ENCODE peak calls at places on chromosomes 3 and 15, in seven cellular contexts. One of them, this sample, is unnamed.

GRCh38 chr3:65627102-65627501 is 411.6 kb downstream of the MAGI1 start:
- DNase-seq in cardiac fibroblast: peak
- DNase-seq in CD4-positive, alpha-beta T cell: no peak
- DNase-seq in thoracic aorta: no peak
- DNase-seq in HFF-Myc: no peak
- DNase-seq in spleen: no peak
- DNase-seq in tibial nerve: no peak
- DNase-seq in this sample: no peak

GRCh38 chr3:87607234-87607633 is 330.9 kb upstream of the POU1F1 start:
- DNase-seq in CD4-positive, alpha-beta T cell: no peak
- DNase-seq in HFF-Myc: no peak
- DNase-seq in cardiac fibroblast: no peak
- DNase-seq in thoracic aorta: no peak
- DNase-seq in tibial nerve: no peak
- DNase-seq in spleen: no peak
- DNase-seq in this sample: no peak

GRCh38 chr3:50345586-50345985 is at the start of gene ZMYND10:
- DNase-seq in spleen: peak
- DNase-seq in tibial nerve: no peak
- DNase-seq in cardiac fibroblast: peak
- DNase-seq in CD4-positive, alpha-beta T cell: peak
- DNase-seq in thoracic aorta: no peak
- DNase-seq in HFF-Myc: no peak
- DNase-seq in this sample: peak

GRCh38 chr3:109257269-109257668 is 59.0 kb downstream of the DPPA2 start:
- DNase-seq in tibial nerve: no peak
- DNase-seq in cardiac fibroblast: peak
- DNase-seq in HFF-Myc: no peak
- DNase-seq in spleen: no peak
- DNase-seq in CD4-positive, alpha-beta T cell: no peak
- DNase-seq in thoracic aorta: no peak
- DNase-seq in this sample: no peak

GRCh38 chr3:120182613-120183524 is 88.6 kb upstream of the GSK3B start:
- DNase-seq in thoracic aorta: no peak
- DNase-seq in spleen: no peak
- DNase-seq in cardiac fibroblast: peak
- DNase-seq in CD4-positive, alpha-beta T cell: no peak
- DNase-seq in HFF-Myc: no peak
- DNase-seq in tibial nerve: no peak
- DNase-seq in this sample: no peak

GRCh38 chr15:36753173-36753572 is 173.7 kb downstream of the CDIN1 start:
- DNase-seq in HFF-Myc: no peak
- DNase-seq in CD4-positive, alpha-beta T cell: no peak
- DNase-seq in thoracic aorta: no peak
- DNase-seq in cardiac fibroblast: no peak
- DNase-seq in tibial nerve: no peak
- DNase-seq in spleen: no peak
- DNase-seq in this sample: no peak

GRCh38 chr3:81761904-81762565 is 590 bp upstream of the GBE1 start:
- DNase-seq in tibial nerve: no peak
- DNase-seq in HFF-Myc: no peak
- DNase-seq in thoracic aorta: no peak
- DNase-seq in CD4-positive, alpha-beta T cell: no peak
- DNase-seq in cardiac fibroblast: no peak
- DNase-seq in spleen: no peak
- DNase-seq in this sample: no peak

GRCh38 chr3:169990431-169990830 is 23.8 kb downstream of the SEC62 start:
- DNase-seq in thoracic aorta: no peak
- DNase-seq in tibial nerve: no peak
- DNase-seq in spleen: no peak
- DNase-seq in cardiac fibroblast: no peak
- DNase-seq in HFF-Myc: no peak
- DNase-seq in CD4-positive, alpha-beta T cell: no peak
- DNase-seq in this sample: no peak

GRCh38 chr3:161560006-161560637 is 63.5 kb downstream of the OTOL1 start:
- DNase-seq in CD4-positive, alpha-beta T cell: no peak
- DNase-seq in tibial nerve: no peak
- DNase-seq in spleen: no peak
- DNase-seq in cardiac fibroblast: peak
- DNase-seq in HFF-Myc: no peak
- DNase-seq in thoracic aorta: no peak
- DNase-seq in this sample: peak

GRCh38 chr15:42581272-42581730 is 5.9 kb downstream of the STARD9 start:
- DNase-seq in spleen: peak
- DNase-seq in HFF-Myc: no peak
- DNase-seq in CD4-positive, alpha-beta T cell: peak
- DNase-seq in thoracic aorta: peak
- DNase-seq in cardiac fibroblast: peak
- DNase-seq in tibial nerve: peak
- DNase-seq in this sample: peak
- TF ChIP-seq CTCF in spleen: no peak
- TF ChIP-seq CTCF in HFF-Myc: no peak
- TF ChIP-seq CTCF in CD4-positive, alpha-beta T cell: no peak
- TF ChIP-seq CTCF in thoracic aorta: no peak
- TF ChIP-seq CTCF in cardiac fibroblast: no peak
- TF ChIP-seq CTCF in tibial nerve: no peak
- TF ChIP-seq CTCF in this sample: no peak

DNA sequence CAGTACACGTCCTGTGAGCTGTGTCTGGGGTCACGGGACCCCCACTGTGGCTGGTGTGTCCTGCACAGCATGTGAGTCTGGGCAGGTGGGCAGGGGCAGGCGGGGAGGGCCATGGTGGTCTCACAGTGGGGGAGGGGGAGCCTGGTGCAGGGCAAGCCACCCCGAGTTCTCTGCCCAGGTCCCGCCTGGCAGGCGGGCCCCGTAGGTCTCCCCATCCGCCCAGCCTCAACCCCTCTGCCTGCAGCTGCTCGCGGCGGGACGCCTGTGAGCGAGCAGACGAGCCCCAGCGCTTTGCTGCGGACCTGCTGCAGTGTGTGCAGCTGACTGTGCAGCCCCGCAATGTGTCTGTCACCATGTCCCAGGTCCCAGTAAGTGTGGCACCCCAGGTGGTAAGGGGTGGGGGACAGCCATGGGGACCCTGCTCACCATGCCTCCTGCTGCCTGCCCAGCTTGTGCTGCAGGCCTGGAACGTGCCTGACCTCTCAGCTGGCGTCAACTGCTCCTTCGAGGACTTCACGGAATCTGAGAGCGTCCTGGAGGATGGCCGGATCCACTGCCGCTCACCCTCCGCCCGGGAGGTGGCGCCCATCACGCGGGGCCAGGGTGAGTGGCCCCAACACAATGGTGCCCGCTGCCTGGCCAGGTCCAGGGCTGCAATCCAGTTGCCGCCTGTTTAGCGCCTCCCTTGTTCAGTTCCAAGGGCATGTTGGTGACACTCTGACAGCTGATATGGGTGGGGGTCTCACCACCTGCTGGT is 21.9 kb downstream of the PLXNA1 start:
- DNase-seq in CD4-positive, alpha-beta T cell: no peak
- DNase-seq in tibial nerve: no peak
- DNase-seq in spleen: no peak
- DNase-seq in HFF-Myc: no peak
- DNase-seq in thoracic aorta: no peak
- DNase-seq in cardiac fibroblast: no peak
- DNase-seq in this sample: no peak
- TF ChIP-seq CTCF in CD4-positive, alpha-beta T cell: no peak
- TF ChIP-seq CTCF in tibial nerve: no peak
- TF ChIP-seq CTCF in spleen: no peak
- TF ChIP-seq CTCF in HFF-Myc: no peak
- TF ChIP-seq CTCF in thoracic aorta: no peak
- TF ChIP-seq CTCF in cardiac fibroblast: no peak
- TF ChIP-seq CTCF in this sample: no peak

DNA sequence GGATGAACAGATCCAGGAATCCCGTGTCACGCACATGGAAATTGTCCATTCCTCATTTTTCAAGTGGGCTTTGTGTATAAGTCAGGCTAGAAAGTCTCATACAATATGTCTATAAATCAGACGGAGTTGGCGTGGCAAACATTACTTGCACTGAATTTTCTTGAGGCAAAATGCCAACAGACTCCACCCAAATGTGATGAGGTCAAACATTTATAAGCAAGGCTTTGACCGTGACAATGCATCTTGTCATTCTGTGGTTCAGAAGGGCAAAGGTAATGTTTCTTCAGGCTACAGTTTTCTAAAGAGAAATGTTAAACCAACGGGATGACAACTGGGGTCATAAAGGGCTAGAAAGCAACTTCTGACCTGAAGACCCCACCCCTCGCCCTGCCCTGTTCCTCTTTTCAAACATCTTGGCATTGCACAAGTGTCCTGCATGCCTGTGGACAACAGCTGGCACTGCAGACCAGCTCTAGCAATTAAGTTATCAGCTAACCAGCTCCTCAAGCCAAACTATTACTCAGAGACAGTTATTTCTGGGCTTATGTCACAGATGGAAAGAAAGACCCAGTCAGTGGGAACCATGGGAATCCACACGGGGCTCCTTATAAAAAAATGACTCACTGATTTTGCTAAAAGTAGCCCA is 36.5 kb upstream of the SPTBN5 start:
- DNase-seq in tibial nerve: no peak
- DNase-seq in HFF-Myc: peak
- DNase-seq in cardiac fibroblast: peak
- DNase-seq in spleen: no peak
- DNase-seq in thoracic aorta: no peak
- DNase-seq in CD4-positive, alpha-beta T cell: no peak
- DNase-seq in this sample: no peak
- TF ChIP-seq CTCF in tibial nerve: no peak
- TF ChIP-seq CTCF in HFF-Myc: peak
- TF ChIP-seq CTCF in cardiac fibroblast: peak
- TF ChIP-seq CTCF in spleen: peak
- TF ChIP-seq CTCF in thoracic aorta: peak
- TF ChIP-seq CTCF in CD4-positive, alpha-beta T cell: no peak
- TF ChIP-seq CTCF in this sample: no peak

GRCh38 chr3:242986-243706 is 46.6 kb downstream of the CHL1 start:
- DNase-seq in cardiac fibroblast: peak
- DNase-seq in thoracic aorta: no peak
- DNase-seq in HFF-Myc: no peak
- DNase-seq in spleen: no peak
- DNase-seq in CD4-positive, alpha-beta T cell: no peak
- DNase-seq in tibial nerve: no peak
- DNase-seq in this sample: no peak
- TF ChIP-seq CTCF in cardiac fibroblast: no peak
- TF ChIP-seq CTCF in thoracic aorta: no peak
- TF ChIP-seq CTCF in HFF-Myc: no peak
- TF ChIP-seq CTCF in spleen: no peak
- TF ChIP-seq CTCF in CD4-positive, alpha-beta T cell: no peak
- TF ChIP-seq CTCF in tibial nerve: no peak
- TF ChIP-seq CTCF in this sample: no peak

GRCh38 chr15:42065008-42065407 is 29.4 kb downstream of the PLA2G4D start:
- DNase-seq in tibial nerve: no peak
- DNase-seq in HFF-Myc: no peak
- DNase-seq in cardiac fibroblast: no peak
- DNase-seq in spleen: no peak
- DNase-seq in thoracic aorta: no peak
- DNase-seq in CD4-positive, alpha-beta T cell: no peak
- DNase-seq in this sample: peak

GRCh38 chr15:42065478-42065877 is 28.9 kb downstream of the PLA2G4D start:
- DNase-seq in spleen: no peak
- DNase-seq in HFF-Myc: no peak
- DNase-seq in cardiac fibroblast: no peak
- DNase-seq in tibial nerve: no peak
- DNase-seq in CD4-positive, alpha-beta T cell: no peak
- DNase-seq in thoracic aorta: no peak
- DNase-seq in this sample: no peak

GRCh38 chr15:42068601-42069000 is 25.8 kb downstream of the PLA2G4D start:
- DNase-seq in spleen: no peak
- DNase-seq in CD4-positive, alpha-beta T cell: no peak
- DNase-seq in thoracic aorta: no peak
- DNase-seq in tibial nerve: no peak
- DNase-seq in HFF-Myc: no peak
- DNase-seq in cardiac fibroblast: no peak
- DNase-seq in this sample: no peak

GRCh38 chr15:42069025-42069424 is 25.3 kb downstream of the PLA2G4D start:
- DNase-seq in spleen: no peak
- DNase-seq in tibial nerve: no peak
- DNase-seq in cardiac fibroblast: no peak
- DNase-seq in HFF-Myc: no peak
- DNase-seq in thoracic aorta: no peak
- DNase-seq in CD4-positive, alpha-beta T cell: no peak
- DNase-seq in this sample: no peak

GRCh38 chr15:42066764-42067415 is 27.5 kb downstream of the PLA2G4D start:
- DNase-seq in cardiac fibroblast: no peak
- DNase-seq in HFF-Myc: no peak
- DNase-seq in tibial nerve: no peak
- DNase-seq in CD4-positive, alpha-beta T cell: no peak
- DNase-seq in thoracic aorta: no peak
- DNase-seq in spleen: no peak
- DNase-seq in this sample: no peak
- TF ChIP-seq CTCF in cardiac fibroblast: no peak
- TF ChIP-seq CTCF in HFF-Myc: no peak
- TF ChIP-seq CTCF in tibial nerve: no peak
- TF ChIP-seq CTCF in CD4-positive, alpha-beta T cell: no peak
- TF ChIP-seq CTCF in thoracic aorta: no peak
- TF ChIP-seq CTCF in spleen: no peak
- TF ChIP-seq CTCF in this sample: peak

GRCh38 chr3:69016102-69016501 is 2.6 kb upstream of the EOGT start:
- DNase-seq in spleen: no peak
- DNase-seq in cardiac fibroblast: no peak
- DNase-seq in HFF-Myc: no peak
- DNase-seq in CD4-positive, alpha-beta T cell: no peak
- DNase-seq in thoracic aorta: no peak
- DNase-seq in tibial nerve: no peak
- DNase-seq in this sample: no peak
- TF ChIP-seq CTCF in spleen: no peak
- TF ChIP-seq CTCF in cardiac fibroblast: no peak
- TF ChIP-seq CTCF in HFF-Myc: no peak
- TF ChIP-seq CTCF in CD4-positive, alpha-beta T cell: no peak
- TF ChIP-seq CTCF in thoracic aorta: no peak
- TF ChIP-seq CTCF in tibial nerve: no peak
- TF ChIP-seq CTCF in this sample: no peak

GRCh38 chr3:141105828-141106628 is 54.9 kb downstream of the SPSB4 start:
- DNase-seq in HFF-Myc: peak
- DNase-seq in tibial nerve: peak
- DNase-seq in thoracic aorta: peak
- DNase-seq in cardiac fibroblast: peak
- DNase-seq in CD4-positive, alpha-beta T cell: peak
- DNase-seq in spleen: no peak
- DNase-seq in this sample: peak
- TF ChIP-seq CTCF in HFF-Myc: peak
- TF ChIP-seq CTCF in tibial nerve: peak
- TF ChIP-seq CTCF in thoracic aorta: peak
- TF ChIP-seq CTCF in cardiac fibroblast: peak
- TF ChIP-seq CTCF in CD4-positive, alpha-beta T cell: peak
- TF ChIP-seq CTCF in spleen: peak
- TF ChIP-seq CTCF in this sample: peak

This sample was measured in neural crest cell.